ENCODE peak calls at places on chromosomes 11 and 22, in six cellular contexts. R, P, M, N, I and F are unnamed samples.

GRCh38 chr11:66371627-66372415 is at the start of gene SLC29A2:
- DNase-seq in R (no peak), P (peak; percentile 77), M (peak; percentile 96), N (peak; percentile 67), I (no peak), F (no peak)

GRCh38 chr11:81658722-81659121 is 1074.9 kb downstream of the FAM181B start:
- DNase-seq in R (peak; percentile 21), P (no peak), M (peak; percentile 38), N (no peak), I (peak; percentile 29), F (no peak)

GRCh38 chr11:107716884-107717532 is 5.2 kb upstream of the SLN start:
- DNase-seq in R (peak; percentile 34), P (no peak), M (peak; percentile 40), N (no peak), I (peak; percentile 31), F (no peak)

GRCh38 chr11:13183094-13183825 is 94.3 kb upstream of the BMAL1 start:
- DNase-seq in R (peak; percentile 28), P (no peak), M (peak; percentile 66), N (no peak), I (peak; percentile 47), F (no peak)

GRCh38 chr11:105641433-105641832 is 31.6 kb downstream of the GRIA4 start:
- DNase-seq in R (no peak), P (no peak), M (no peak), N (no peak), I (no peak), F (no peak)

GRCh38 chr11:131108780-131109179 is 192.5 kb upstream of the SNX19 start:
- DNase-seq in R (peak; percentile 10), P (no peak), M (peak; percentile 39), N (no peak), I (no peak), F (no peak)

GRCh38 chr11:28619870-28620540 is 511.8 kb downstream of the METTL15 start:
- DNase-seq in R (peak; percentile 63), P (no peak), M (peak; percentile 74), N (no peak), I (peak; percentile 60), F (no peak)

GRCh38 chr22:20997536-20998257 is 4.2 kb downstream of the THAP7 start:
- DNase-seq in R (no peak), P (no peak), M (no peak), N (no peak), I (no peak), F (no peak)

GRCh38 chr11:75632450-75632849 is 36.4 kb downstream of the MAP6 start:
- DNase-seq in R (no peak), P (no peak), M (no peak), N (no peak), I (no peak), F (no peak)

GRCh38 chr11:86696451-86696850 is 24.0 kb upstream of the ME3 start:
- DNase-seq in R (no peak), P (no peak), M (no peak), N (no peak), I (no peak), F (no peak)

GRCh38 chr22:38572065-38572464 is 2.1 kb upstream of the DMC1 start:
- DNase-seq in R (peak; percentile 65), P (no peak), M (peak; percentile 61), N (no peak), I (peak; percentile 63), F (no peak)

GRCh38 chr11:80727315-80727714 is 1286.5 kb upstream of the TENM4 start:
- DNase-seq in R (peak; percentile 27), P (no peak), M (peak; percentile 44), N (peak; percentile 19), I (no peak), F (no peak)

GRCh38 chr11:72241290-72241781 is 2.6 kb downstream of the PHOX2A start:
- DNase-seq in R (no peak), P (no peak), M (no peak), N (no peak), I (no peak), F (no peak)

GRCh38 chr11:61922539-61922938 is 5.2 kb upstream of the RAB3IL1 start:
- DNase-seq in R (peak; percentile 11), P (peak; percentile 74), M (no peak), N (peak; percentile 16), I (peak; percentile 64), F (peak; percentile 92)

GRCh38 chr11:2151500-2152257 is 9.3 kb downstream of the INS start:
- DNase-seq in R (peak; percentile 59), P (peak; percentile 72), M (peak; percentile 85), N (peak; percentile 87), I (peak; percentile 74), F (peak; percentile 80)

GRCh38 chr11:10725907-10726253 is 25.2 kb upstream of the CTR9 start:
- DNase-seq in R (no peak), P (no peak), M (no peak), N (no peak), I (no peak), F (no peak)

GRCh38 chr22:46619830-46620501 is at the start of gene GRAMD4:
- DNase-seq in R (no peak), P (peak; percentile 72), M (no peak), N (peak; percentile 63), I (peak; percentile 66), F (no peak)

GRCh38 chr11:65426839-65427690 is 4.5 kb downstream of the NEAT1 start:
- DNase-seq in R (peak; percentile 61), P (no peak), M (peak; percentile 57), N (no peak), I (peak; percentile 68), F (no peak)

GRCh38 chr11:64742087-64742939 is 1.6 kb downstream of the RASGRP2 start:
- DNase-seq in R (no peak), P (no peak), M (peak; percentile 32), N (no peak), I (no peak), F (no peak)

GRCh38 chr22:47259990-47260389 is 497.5 kb downstream of the TBC1D22A start:
- DNase-seq in R (no peak), P (no peak), M (peak; percentile 10), N (no peak), I (no peak), F (no peak)

GRCh38 chr11:83367745-83368144 is 81.6 kb upstream of the CCDC90B start:
- DNase-seq in R (no peak), P (no peak), M (no peak), N (no peak), I (no peak), F (no peak)

GRCh38 chr11:133821776-133822175 is 23.5 kb downstream of the SPATA19 start:
- DNase-seq in R (no peak), P (peak; percentile 41), M (peak; percentile 33), N (peak; percentile 77), I (no peak), F (peak; percentile 32)

GRCh38 chr11:68254421-68254820 is 17.4 kb downstream of the C11orf24 start:
- DNase-seq in R (no peak), P (no peak), M (no peak), N (no peak), I (no peak), F (no peak)

GRCh38 chr11:16771350-16772140 is 33.1 kb downstream of the C11orf58 start:
- DNase-seq in R (no peak), P (no peak), M (no peak), N (no peak), I (no peak), F (no peak)

GRCh38 chr11:94604496-94604895 is 37.3 kb downstream of the PIWIL4 start:
- DNase-seq in R (no peak), P (no peak), M (peak; percentile 36), N (no peak), I (no peak), F (no peak)

GRCh38 chr11:94597896-94598295 is 30.7 kb downstream of the PIWIL4 start:
- DNase-seq in R (no peak), P (no peak), M (peak; percentile 29), N (no peak), I (peak; percentile 32), F (no peak)

GRCh38 chr11:94599510-94599909 is 32.3 kb downstream of the PIWIL4 start:
- DNase-seq in R (no peak), P (no peak), M (no peak), N (no peak), I (no peak), F (no peak)

GRCh38 chr11:94603587-94603986 is 36.4 kb downstream of the PIWIL4 start:
- DNase-seq in R (no peak), P (no peak), M (no peak), N (no peak), I (no peak), F (no peak)

GRCh38 chr11:94602430-94603372 is 35.5 kb downstream of the PIWIL4 start:
- DNase-seq in R (peak; percentile 89), P (peak; percentile 22), M (peak; percentile 82), N (peak; percentile 74), I (peak; percentile 86), F (no peak)
- TF ChIP-seq CTCF in R (no peak), P (peak; percentile 38), M (peak; percentile 79), N (peak; percentile 36), I (peak; percentile 62), F (no peak)

GRCh38 chr11:114818382-114818781 is 140.1 kb downstream of the NXPE2 start:
- DNase-seq in R (no peak), P (no peak), M (no peak), N (no peak), I (no peak), F (no peak)

GRCh38 chr11:114822038-114822437 is 143.7 kb downstream of the NXPE2 start:
- DNase-seq in R (no peak), P (no peak), M (no peak), N (no peak), I (no peak), F (no peak)

GRCh38 chr11:114819028-114819427 is 140.7 kb downstream of the NXPE2 start:
- DNase-seq in R (no peak), P (no peak), M (no peak), N (no peak), I (no peak), F (no peak)

GRCh38 chr11:114821626-114822025 is 143.3 kb downstream of the NXPE2 start:
- DNase-seq in R (no peak), P (no peak), M (peak; percentile 24), N (peak; percentile 30), I (no peak), F (no peak)

GRCh38 chr11:114820621-114821020 is 142.3 kb downstream of the NXPE2 start:
- DNase-seq in R (no peak), P (no peak), M (no peak), N (no peak), I (no peak), F (no peak)
- TF ChIP-seq CTCF in R (no peak), P (no peak), M (no peak), N (no peak), I (no peak), F (no peak)

GRCh38 chr11:18144243-18144642 is 11.9 kb downstream of the MRGPRX3 start:
- DNase-seq in R (peak; percentile 5), P (no peak), M (peak; percentile 31), N (no peak), I (no peak), F (no peak)

GRCh38 chr11:18145837-18146236 is 13.5 kb downstream of the MRGPRX3 start:
- DNase-seq in R (no peak), P (no peak), M (no peak), N (no peak), I (no peak), F (no peak)

GRCh38 chr11:18140145-18140544 is 7.8 kb downstream of the MRGPRX3 start:
- DNase-seq in R (no peak), P (no peak), M (no peak), N (no peak), I (no peak), F (no peak)

GRCh38 chr11:18145025-18145424 is 12.7 kb downstream of the MRGPRX3 start:
- DNase-seq in R (no peak), P (no peak), M (no peak), N (no peak), I (no peak), F (no peak)
- TF ChIP-seq CTCF in R (peak; percentile 28), P (no peak), M (peak; percentile 19), N (no peak), I (peak; percentile 21), F (no peak)

GRCh38 chr22:24994070-24994763 is 41.7 kb downstream of the KIAA1671 start:
- DNase-seq in R (no peak), P (no peak), M (peak; percentile 70), N (no peak), I (peak; percentile 46), F (no peak)
- TF ChIP-seq CTCF in R (no peak), P (no peak), M (peak; percentile 53), N (no peak), I (no peak), F (no peak)